ENCODE peak calls at places on chromosomes 4 and X, in six cellular contexts. P, M, E, F, G and C are unnamed samples. For H3K27me3 and H3K36me3, the result is how much of the 10 kb centered on the place peaks cover.

GRCh38 chr4:99710020-99710419 is 52.4 kb upstream of the C4orf54 start:
- DNase-seq in P (no peak), M (no peak), E (no peak), F (no peak), G (no peak), C (no peak)

GRCh38 chr4:124329134-124329533 is 383.4 kb downstream of the ANKRD50 start:
- DNase-seq in P (no peak), M (no peak), E (no peak), F (no peak), G (no peak), C (no peak)

GRCh38 chr4:17322514-17322913 is 189.4 kb downstream of the QDPR start:
- DNase-seq in P (no peak), M (no peak), E (no peak), F (no peak), G (no peak), C (no peak)

GRCh38 chr4:88752754-88753153 is 55.1 kb upstream of the NAP1L5 start:
- DNase-seq in P (no peak), M (no peak), E (no peak), F (no peak), G (no peak), C (no peak)

GRCh38 chrX:133185938-133186337 is 32.2 kb downstream of the TFDP3 start:
- DNase-seq in P (peak), M (no peak), E (no peak), F (no peak), G (no peak), C (no peak)

GRCh38 chr4:88791274-88791673 is 93.6 kb upstream of the NAP1L5 start:
- DNase-seq in P (no peak), M (peak), E (no peak), F (no peak), G (no peak), C (peak)

GRCh38 chr4:80010316-80010715 is 62.7 kb downstream of the ANTXR2 start:
- DNase-seq in P (no peak), M (no peak), E (no peak), F (no peak), G (peak), C (no peak)

GRCh38 chrX:140815868-140816267 is 106.3 kb downstream of the LINC00632 start:
- DNase-seq in P (no peak), M (peak), E (no peak), F (no peak), G (peak), C (no peak)

GRCh38 chrX:69705818-69706217 is 89.9 kb downstream of the EDA start:
- DNase-seq in P (no peak), M (no peak), E (no peak), F (no peak), G (no peak), C (no peak)

GRCh38 chr4:74056858-74057562 is 18.5 kb upstream of the CXCL3 start:
- DNase-seq in P (no peak), M (peak), E (no peak), F (no peak), G (no peak), C (no peak)

GRCh38 chr4:137432431-137432830 is 99.9 kb downstream of the PCDH18 start:
- DNase-seq in P (no peak), M (peak), E (no peak), F (no peak), G (no peak), C (no peak)

GRCh38 chr4:127307996-127308395 is 324.8 kb upstream of the INTU start:
- DNase-seq in P (no peak), M (no peak), E (no peak), F (no peak), G (no peak), C (no peak)

GRCh38 chrX:7334253-7334935 is 186.4 kb upstream of the PUDP start:
- DNase-seq in P (no peak), M (peak), E (no peak), F (no peak), G (no peak), C (peak)

GRCh38 chrX:131816551-131817136 is 206.5 kb upstream of the STK26 start:
- DNase-seq in P (peak), M (no peak), E (peak), F (no peak), G (peak), C (peak)

GRCh38 chrX:150507251-150507856 is 61.1 kb upstream of the MTM1 start:
- DNase-seq in P (peak), M (no peak), E (no peak), F (no peak), G (no peak), C (no peak)

GRCh38 chr4:18397681-18398080 is 376.1 kb upstream of the LCORL start:
- DNase-seq in P (no peak), M (no peak), E (no peak), F (no peak), G (no peak), C (no peak)

GRCh38 chr4:158176108-158176507 is 3.3 kb upstream of the GASK1B start:
- DNase-seq in P (peak), M (no peak), E (no peak), F (no peak), G (no peak), C (no peak)

GRCh38 chr4:153788419-153789276 is at the start of gene SFRP2:
- DNase-seq in P (no peak), M (no peak), E (no peak), F (peak), G (no peak), C (no peak)
- H3K27me3 ChIP-seq in P (half or more), M (under half), E (half or more), F (under half), G (under half), C (under half)

GRCh38 chr4:41611124-41611838 is 73.3 kb downstream of the LIMCH1 start:
- DNase-seq in P (no peak), M (no peak), E (no peak), F (no peak), G (no peak), C (no peak)

GRCh38 chr4:41613782-41614181 is 75.8 kb downstream of the LIMCH1 start:
- DNase-seq in P (no peak), M (no peak), E (no peak), F (no peak), G (no peak), C (no peak)

GRCh38 chr4:41611881-41612871 is 74.2 kb downstream of the LIMCH1 start:
- DNase-seq in P (peak), M (peak), E (no peak), F (peak), G (no peak), C (peak)

GRCh38 chr4:41614519-41614918 is 76.6 kb downstream of the LIMCH1 start:
- DNase-seq in P (no peak), M (no peak), E (no peak), F (no peak), G (no peak), C (no peak)

DNA sequence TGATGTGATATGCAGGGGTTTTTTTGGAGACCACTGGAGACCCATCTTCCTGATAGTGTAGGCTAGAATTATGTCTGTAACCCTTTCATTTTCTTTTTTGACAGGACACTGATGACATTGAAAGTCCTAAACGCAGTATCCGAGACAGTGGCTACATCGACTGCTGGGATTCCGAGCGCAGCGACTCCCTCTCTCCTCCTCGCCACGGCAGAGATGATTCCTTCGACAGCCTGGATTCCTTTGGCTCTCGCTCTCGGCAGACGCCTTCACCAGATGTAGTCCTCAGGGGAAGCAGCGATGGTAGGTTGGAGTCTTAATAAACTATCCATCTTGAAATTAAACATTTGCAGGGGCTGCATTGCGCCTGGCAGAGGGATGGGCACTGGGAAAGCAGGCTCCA is 75.4 kb downstream of the LIMCH1 start:
- DNase-seq in P (no peak), M (no peak), E (no peak), F (no peak), G (no peak), C (no peak)
- H3K4me3 ChIP-seq in P (peak), M (no peak), E (no peak), F (no peak), G (no peak), C (peak)

GRCh38 chr4:87089368-87089767 is 131.1 kb downstream of the KLHL8 start:
- DNase-seq in P (no peak), M (no peak), E (no peak), F (no peak), G (no peak), C (no peak)
- H3K36me3 ChIP-seq in P (under half), M (under half), E (under half), F (under half), G (half or more), C (under half)

GRCh38 chrX:25011589-25012432 is 4.0 kb downstream of the ARX start:
- DNase-seq in P (no peak), M (no peak), E (no peak), F (no peak), G (no peak), C (no peak)
- H3K27me3 ChIP-seq in P (half or more), M (half or more), E (under half), F (half or more), G (under half), C (under half)

DNA sequence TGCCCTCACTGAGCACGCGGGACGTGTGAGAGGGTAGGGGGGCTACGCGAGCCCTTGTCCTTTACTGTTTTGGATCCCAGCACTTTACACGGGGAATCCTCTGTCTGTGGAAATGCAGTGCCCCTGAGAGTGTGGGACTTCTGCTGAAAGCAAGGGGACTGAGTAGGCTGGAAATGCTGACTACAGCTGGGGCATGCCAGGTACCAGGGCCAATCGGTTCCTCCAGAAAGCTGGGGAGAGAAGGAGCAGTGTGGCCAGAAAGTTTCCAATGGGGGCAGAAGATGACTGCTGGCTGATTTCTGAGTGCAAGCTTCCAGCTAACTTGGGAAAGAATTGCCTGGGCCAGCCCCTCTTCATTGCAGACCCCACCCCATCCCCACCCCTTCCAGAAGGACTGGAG is 1.5 kb downstream of the NHSL2 start:
- DNase-seq in P (no peak), M (no peak), E (no peak), F (no peak), G (no peak), C (no peak)
- H3K4me3 ChIP-seq in P (no peak), M (no peak), E (no peak), F (peak), G (no peak), C (no peak)

GRCh38 chrX:152843852-152844251 is 13.0 kb downstream of the NSDHL start:
- DNase-seq in P (no peak), M (no peak), E (no peak), F (no peak), G (no peak), C (no peak)
- H3K36me3 ChIP-seq in P (under half), M (under half), E (under half), F (under half), G (under half), C (under half)